ENCODE peak calls at places on chromosome 12, in five cellular contexts. P, D, J, Y and W are unnamed samples.

GRCh38 chr12:64253356-64253755 is 31.3 kb upstream of the KICS2 start:
- DNase-seq in P (no peak), D (no peak), Y (no peak), J (no peak), W (no peak)

GRCh38 chr12:46371718-46372130 is 849 bp downstream of the SLC38A2 start:
- DNase-seq in J (peak), D (peak), P (peak), Y (no peak), W (peak)

GRCh38 chr12:68118096-68118755 is 41.3 kb downstream of the IFNG start:
- DNase-seq in Y (peak), D (no peak), P (no peak), J (no peak), W (no peak)

GRCh38 chr12:27709932-27710591 is 570 bp upstream of the MRPS35 start:
- DNase-seq in D (peak), P (no peak), J (peak), Y (no peak), W (no peak)

GRCh38 chr12:9240776-9241175 is 32.6 kb upstream of the PZP start:
- DNase-seq in J (no peak), D (no peak), Y (no peak), P (no peak), W (no peak)

GRCh38 chr12:54390668-54391551 is 6.4 kb upstream of the ZNF385A start:
- DNase-seq in J (peak), D (no peak), P (peak), Y (peak), W (peak)

GRCh38 chr12:120971299-120972180 is 6.8 kb upstream of the HNF1A start:
- DNase-seq in J (peak), D (peak), P (no peak), Y (peak), W (peak)

GRCh38 chr12:29534935-29535334 is 37.4 kb upstream of the OVCH1 start:
- DNase-seq in D (no peak), Y (peak), J (no peak), P (no peak), W (no peak)

GRCh38 chr12:49345840-49346658 is 639 bp upstream of the DNAJC22 start:
- DNase-seq in D (no peak), P (no peak), J (no peak), Y (peak), W (no peak)

GRCh38 chr12:129984097-129984496 is 80.3 kb upstream of the TMEM132D start:
- DNase-seq in J (no peak), D (no peak), Y (peak), P (no peak), W (no peak)

GRCh38 chr12:114397978-114398881 is 7.7 kb downstream of the TBX5 start:
- DNase-seq in J (no peak), P (no peak), D (no peak), Y (peak), W (no peak)

GRCh38 chr12:95114766-95115450 is 41.5 kb upstream of the NR2C1 start:
- DNase-seq in J (no peak), D (peak), Y (peak), P (no peak), W (no peak)

GRCh38 chr12:12019881-12020280 is 50.9 kb upstream of the BCL2L14 start:
- DNase-seq in Y (no peak), D (no peak), P (no peak), J (no peak), W (no peak)

GRCh38 chr12:52884526-52885293 is 20.2 kb downstream of the KRT8 start:
- DNase-seq in D (peak), Y (peak), P (peak), J (peak), W (peak)

GRCh38 chr12:74365178-74365964 is 172.3 kb upstream of the ATXN7L3B start:
- DNase-seq in D (peak), P (no peak), J (peak), Y (peak), W (no peak)

GRCh38 chr12:29599397-29599796 is 101.9 kb upstream of the OVCH1 start:
- DNase-seq in J (no peak), P (no peak), Y (no peak), D (no peak), W (no peak)

GRCh38 chr12:114407566-114408411 is 1.8 kb upstream of the TBX5 start:
- DNase-seq in Y (peak), P (no peak), J (no peak), D (no peak), W (no peak)

GRCh38 chr12:20438307-20438779 is 70.0 kb downstream of the PDE3A start:
- DNase-seq in Y (no peak), P (no peak), D (peak), J (no peak), W (no peak)

GRCh38 chr12:96399081-96399918 is 939 bp downstream of the CDK17 start:
- DNase-seq in P (peak), J (peak), Y (peak), D (peak), W (peak)

GRCh38 chr12:124312601-124313000 is 17.7 kb downstream of the RFLNA start:
- DNase-seq in P (no peak), D (no peak), J (no peak), Y (no peak), W (no peak)

GRCh38 chr12:124314207-124314606 is 19.3 kb downstream of the RFLNA start:
- DNase-seq in J (no peak), Y (no peak), P (no peak), D (no peak), W (no peak)

GRCh38 chr12:124317400-124317799 is 22.5 kb downstream of the RFLNA start:
- DNase-seq in J (no peak), P (no peak), Y (no peak), D (no peak), W (no peak)

GRCh38 chr12:124316257-124316656 is 21.4 kb downstream of the RFLNA start:
- DNase-seq in Y (no peak), J (no peak), P (no peak), D (no peak), W (no peak)

DNA sequence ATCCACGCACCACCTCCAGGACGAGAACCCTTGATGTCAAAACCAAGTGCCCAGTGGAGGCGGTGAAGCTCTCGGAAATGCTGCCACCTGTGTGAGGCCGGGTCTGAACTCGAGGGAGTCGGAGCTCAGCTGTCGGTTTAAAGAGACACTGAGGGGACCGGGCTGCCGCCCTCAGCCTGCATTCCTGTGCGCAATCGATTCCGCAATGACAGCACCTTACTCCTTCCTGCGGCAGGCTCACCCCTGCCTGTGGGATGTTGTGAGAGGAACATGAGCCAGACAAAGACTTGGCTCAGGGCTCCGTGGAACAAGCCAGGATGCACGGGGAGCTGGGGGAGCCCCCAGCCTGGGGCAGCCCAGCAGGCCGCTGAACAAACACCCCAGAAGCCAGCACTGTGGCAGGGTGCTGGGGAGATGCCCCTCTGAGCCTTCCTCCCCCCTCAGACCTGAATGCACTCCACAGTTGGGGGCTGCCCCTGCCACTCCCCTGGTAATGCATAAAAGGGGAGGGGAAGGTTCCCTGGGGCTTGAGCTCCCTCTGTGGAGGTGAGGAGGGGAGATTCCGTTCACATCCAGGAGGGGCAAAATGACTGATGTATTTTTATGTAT is 20.5 kb downstream of the RFLNA start:
- DNase-seq in Y (no peak), P (no peak), D (no peak), J (no peak), W (no peak)
- TF ChIP-seq CTCF in Y (no peak), P (no peak), D (no peak), J (no peak), W (no peak)

DNA sequence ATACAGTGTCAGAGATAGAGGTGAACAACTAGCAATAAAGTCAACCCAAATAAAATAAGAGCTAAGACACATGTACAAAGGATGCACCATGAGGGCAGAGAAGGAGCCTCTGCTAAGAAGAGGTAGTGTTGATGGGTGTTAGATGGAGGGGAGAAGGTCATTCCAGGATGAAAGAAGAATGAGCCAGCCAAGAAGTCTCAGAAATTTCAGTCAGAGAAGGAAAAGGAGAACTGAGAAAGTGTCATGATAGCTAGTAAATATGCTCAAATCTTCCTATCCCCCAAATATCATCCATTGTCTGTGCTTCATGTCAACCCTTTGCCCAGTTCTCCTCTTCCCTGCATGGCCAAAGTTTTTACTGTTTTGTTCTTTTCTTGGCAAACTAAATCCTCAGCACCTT is 225.2 kb upstream of the BTG1 start:
- DNase-seq in J (no peak), D (no peak), P (no peak), Y (no peak), W (no peak)
- H3K27ac ChIP-seq in J (no peak), D (no peak), P (no peak), Y (no peak), W (no peak)

GRCh38 chr12:39619660-39620433 is at the start of gene ABCD2:
- DNase-seq in J (peak), Y (peak), D (peak), P (peak), W (peak)
- TF ChIP-seq CTCF in J (peak), Y (no peak), D (peak), P (no peak), W (no peak)

GRCh38 chr12:111781085-111781658 is 14.4 kb downstream of the ALDH2 start:
- DNase-seq in P (peak), J (no peak), Y (no peak), D (no peak), W (no peak)
- H3K27ac ChIP-seq in P (peak), J (peak), Y (no peak), D (no peak), W (no peak)